ENCODE peak calls at places on chromosomes 12 and 14, in nine cellular contexts. One of them, this sample, is unnamed.

GRCh38 chr14:55789442-55789841 is 209.4 kb downstream of the KTN1 start:
- DNase-seq in cardiac muscle cell: peak; percentile 67
- DNase-seq in upper lobe of right lung: no peak
- DNase-seq in neuronal stem cell: no peak
- DNase-seq in heart left ventricle: no peak
- DNase-seq in CD4-positive, CD25-positive, alpha-beta regulatory T cell: no peak
- DNase-seq in small intestine: no peak
- DNase-seq in heart right ventricle: no peak
- DNase-seq in mammary epithelial cell: no peak
- DNase-seq in this sample: no peak

GRCh38 chr14:61145258-61145902 is 135.8 kb downstream of the TMEM30B start:
- DNase-seq in cardiac muscle cell: peak; percentile 87
- DNase-seq in upper lobe of right lung: no peak
- DNase-seq in neuronal stem cell: no peak
- DNase-seq in heart left ventricle: no peak
- DNase-seq in CD4-positive, CD25-positive, alpha-beta regulatory T cell: no peak
- DNase-seq in small intestine: no peak
- DNase-seq in heart right ventricle: no peak
- DNase-seq in mammary epithelial cell: peak; percentile 82
- DNase-seq in this sample: no peak

GRCh38 chr12:58074259-58074658 is 132.9 kb downstream of the ATP23 start:
- DNase-seq in cardiac muscle cell: no peak
- DNase-seq in upper lobe of right lung: no peak
- DNase-seq in neuronal stem cell: no peak
- DNase-seq in heart left ventricle: no peak
- DNase-seq in CD4-positive, CD25-positive, alpha-beta regulatory T cell: no peak
- DNase-seq in small intestine: peak; percentile 7
- DNase-seq in heart right ventricle: no peak
- DNase-seq in mammary epithelial cell: no peak
- DNase-seq in this sample: no peak

GRCh38 chr12:85979641-85980040 is 105.5 kb downstream of the NTS start:
- DNase-seq in cardiac muscle cell: no peak
- DNase-seq in upper lobe of right lung: no peak
- DNase-seq in neuronal stem cell: no peak
- DNase-seq in heart left ventricle: no peak
- DNase-seq in CD4-positive, CD25-positive, alpha-beta regulatory T cell: no peak
- DNase-seq in small intestine: no peak
- DNase-seq in heart right ventricle: no peak
- DNase-seq in mammary epithelial cell: no peak
- DNase-seq in this sample: no peak

GRCh38 chr12:123265851-123266678 is 5.6 kb downstream of the CDK2AP1 start:
- DNase-seq in cardiac muscle cell: no peak
- DNase-seq in upper lobe of right lung: no peak
- DNase-seq in neuronal stem cell: no peak
- DNase-seq in heart left ventricle: no peak
- DNase-seq in CD4-positive, CD25-positive, alpha-beta regulatory T cell: no peak
- DNase-seq in small intestine: no peak
- DNase-seq in heart right ventricle: no peak
- DNase-seq in mammary epithelial cell: no peak
- DNase-seq in this sample: no peak

GRCh38 chr12:61821381-61821780 is 438.8 kb upstream of the USP15 start:
- DNase-seq in cardiac muscle cell: no peak
- DNase-seq in upper lobe of right lung: no peak
- DNase-seq in neuronal stem cell: no peak
- DNase-seq in heart left ventricle: no peak
- DNase-seq in CD4-positive, CD25-positive, alpha-beta regulatory T cell: no peak
- DNase-seq in small intestine: no peak
- DNase-seq in heart right ventricle: no peak
- DNase-seq in mammary epithelial cell: no peak
- DNase-seq in this sample: no peak

GRCh38 chr14:91464615-91465205 is 45.4 kb downstream of the PPP4R3A start:
- DNase-seq in cardiac muscle cell: no peak
- DNase-seq in upper lobe of right lung: no peak
- DNase-seq in neuronal stem cell: peak; percentile 12
- DNase-seq in heart left ventricle: no peak
- DNase-seq in CD4-positive, CD25-positive, alpha-beta regulatory T cell: no peak
- DNase-seq in small intestine: no peak
- DNase-seq in heart right ventricle: no peak
- DNase-seq in mammary epithelial cell: no peak
- DNase-seq in this sample: no peak

GRCh38 chr12:80713419-80713818 is 3.3 kb upstream of the MYF5 start:
- DNase-seq in cardiac muscle cell: no peak
- DNase-seq in upper lobe of right lung: no peak
- DNase-seq in neuronal stem cell: no peak
- DNase-seq in heart left ventricle: no peak
- DNase-seq in CD4-positive, CD25-positive, alpha-beta regulatory T cell: no peak
- DNase-seq in small intestine: no peak
- DNase-seq in heart right ventricle: no peak
- DNase-seq in mammary epithelial cell: no peak
- DNase-seq in this sample: no peak

GRCh38 chr12:9729082-9729481 is 3.8 kb downstream of the CLECL1 start:
- DNase-seq in cardiac muscle cell: no peak
- DNase-seq in upper lobe of right lung: no peak
- DNase-seq in neuronal stem cell: no peak
- DNase-seq in heart left ventricle: no peak
- DNase-seq in CD4-positive, CD25-positive, alpha-beta regulatory T cell: no peak
- DNase-seq in small intestine: no peak
- DNase-seq in heart right ventricle: no peak
- DNase-seq in mammary epithelial cell: no peak
- DNase-seq in this sample: no peak

DNA sequence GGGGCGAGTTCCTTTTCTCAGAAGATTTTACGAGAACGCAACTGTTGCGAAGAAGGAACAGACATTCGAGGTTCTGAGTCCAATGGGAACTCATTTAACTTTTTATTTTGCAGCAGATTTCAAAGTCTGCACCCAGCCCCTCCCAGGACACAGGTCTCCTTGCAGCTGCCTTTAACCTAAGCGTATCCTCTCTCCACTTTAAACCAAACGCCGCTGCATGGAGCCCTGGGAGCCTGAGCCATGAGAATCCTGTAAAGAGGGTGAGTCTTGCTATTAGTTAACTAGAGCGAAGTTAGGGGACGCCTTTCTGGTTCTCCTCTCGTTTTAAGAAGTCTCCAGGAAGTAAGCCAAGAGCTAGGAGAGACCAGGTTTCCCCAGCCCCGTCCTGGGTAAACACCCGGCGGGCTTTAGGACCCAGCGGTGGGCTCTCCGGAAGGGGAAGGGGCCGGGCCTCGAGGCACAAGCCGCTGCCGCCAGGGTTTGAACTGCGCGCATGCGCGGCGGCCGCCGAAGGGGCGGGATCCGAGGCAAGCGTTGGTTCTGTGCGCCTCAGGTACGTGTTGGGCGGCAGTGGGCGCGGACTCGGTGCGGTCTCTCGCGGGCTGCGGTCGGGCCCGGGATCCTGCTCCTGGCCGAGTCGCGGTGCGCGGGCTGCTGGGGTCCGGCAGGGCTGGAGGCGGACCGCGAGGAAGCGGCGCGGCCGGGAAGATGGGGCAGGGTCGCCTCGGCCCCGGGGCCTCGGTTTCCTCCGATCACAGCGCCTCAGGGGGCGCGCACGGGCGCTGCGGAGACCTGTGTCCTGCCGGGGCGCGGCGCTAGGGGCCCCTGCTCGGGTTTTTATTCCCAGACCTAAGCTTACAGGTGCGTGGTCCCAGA is at the start of gene TDP1:
- DNase-seq in cardiac muscle cell: peak; percentile 97
- DNase-seq in upper lobe of right lung: peak; percentile 97
- DNase-seq in neuronal stem cell: peak; percentile 97
- DNase-seq in heart left ventricle: peak; percentile 95
- DNase-seq in CD4-positive, CD25-positive, alpha-beta regulatory T cell: peak; percentile 98
- DNase-seq in small intestine: peak; percentile 97
- DNase-seq in heart right ventricle: peak; percentile 97
- DNase-seq in mammary epithelial cell: peak; percentile 94
- DNase-seq in this sample: peak; percentile 92
- H3K27ac ChIP-seq in cardiac muscle cell: peak within 1 kb of the TSS; percentile 86
- H3K27ac ChIP-seq in upper lobe of right lung: peak within 1 kb of the TSS; percentile 87
- H3K27ac ChIP-seq in neuronal stem cell: peak within 1 kb of the TSS; percentile 81
- H3K27ac ChIP-seq in heart left ventricle: peak within 1 kb of the TSS; percentile 79
- H3K27ac ChIP-seq in CD4-positive, CD25-positive, alpha-beta regulatory T cell: peak within 1 kb of the TSS; percentile 99
- H3K27ac ChIP-seq in small intestine: peak within 1 kb of the TSS; percentile 98
- H3K27ac ChIP-seq in heart right ventricle: peak within 1 kb of the TSS; percentile 5
- H3K27ac ChIP-seq in mammary epithelial cell: peak within 1 kb of the TSS; percentile 88
- H3K27ac ChIP-seq in this sample: peak within 1 kb of the TSS; percentile 99

GRCh38 chr12:2959508-2960431 is 573 bp downstream of the TEAD4 start:
- DNase-seq in cardiac muscle cell: peak; percentile 66
- DNase-seq in upper lobe of right lung: peak; percentile 82
- DNase-seq in neuronal stem cell: peak; percentile 48
- DNase-seq in heart left ventricle: peak; percentile 86
- DNase-seq in CD4-positive, CD25-positive, alpha-beta regulatory T cell: peak; percentile 8
- DNase-seq in small intestine: peak; percentile 52
- DNase-seq in heart right ventricle: peak; percentile 48
- DNase-seq in mammary epithelial cell: peak; percentile 60
- DNase-seq in this sample: no peak

GRCh38 chr12:2963154-2963759 is 4.1 kb downstream of the TEAD4 start:
- DNase-seq in cardiac muscle cell: no peak
- DNase-seq in upper lobe of right lung: no peak
- DNase-seq in neuronal stem cell: no peak
- DNase-seq in heart left ventricle: peak; percentile 58
- DNase-seq in CD4-positive, CD25-positive, alpha-beta regulatory T cell: no peak
- DNase-seq in small intestine: peak; percentile 76
- DNase-seq in heart right ventricle: no peak
- DNase-seq in mammary epithelial cell: no peak
- DNase-seq in this sample: no peak

GRCh38 chr12:2960432-2960956 is 1.3 kb downstream of the TEAD4 start:
- DNase-seq in cardiac muscle cell: no peak
- DNase-seq in upper lobe of right lung: no peak
- DNase-seq in neuronal stem cell: peak; percentile 20
- DNase-seq in heart left ventricle: no peak
- DNase-seq in CD4-positive, CD25-positive, alpha-beta regulatory T cell: peak; percentile 30
- DNase-seq in small intestine: no peak
- DNase-seq in heart right ventricle: no peak
- DNase-seq in mammary epithelial cell: peak; percentile 45
- DNase-seq in this sample: no peak

GRCh38 chr12:2960996-2961616 is 1.9 kb downstream of the TEAD4 start:
- DNase-seq in cardiac muscle cell: no peak
- DNase-seq in upper lobe of right lung: no peak
- DNase-seq in neuronal stem cell: no peak
- DNase-seq in heart left ventricle: no peak
- DNase-seq in CD4-positive, CD25-positive, alpha-beta regulatory T cell: no peak
- DNase-seq in small intestine: no peak
- DNase-seq in heart right ventricle: no peak
- DNase-seq in mammary epithelial cell: no peak
- DNase-seq in this sample: no peak

GRCh38 chr12:2961705-2962104 is 2.5 kb downstream of the TEAD4 start:
- DNase-seq in cardiac muscle cell: no peak
- DNase-seq in upper lobe of right lung: no peak
- DNase-seq in neuronal stem cell: no peak
- DNase-seq in heart left ventricle: no peak
- DNase-seq in CD4-positive, CD25-positive, alpha-beta regulatory T cell: no peak
- DNase-seq in small intestine: no peak
- DNase-seq in heart right ventricle: no peak
- DNase-seq in mammary epithelial cell: no peak
- DNase-seq in this sample: no peak
- H3K4me3 ChIP-seq in cardiac muscle cell: no peak overlapping the region
- H3K4me3 ChIP-seq in upper lobe of right lung: peak overlapping the region; percentile 62
- H3K4me3 ChIP-seq in neuronal stem cell: no peak overlapping the region
- H3K4me3 ChIP-seq in heart left ventricle: no peak overlapping the region
- H3K4me3 ChIP-seq in CD4-positive, CD25-positive, alpha-beta regulatory T cell: no peak overlapping the region
- H3K4me3 ChIP-seq in small intestine: no peak overlapping the region
- H3K4me3 ChIP-seq in heart right ventricle: no peak overlapping the region
- H3K4me3 ChIP-seq in mammary epithelial cell: no peak overlapping the region
- H3K4me3 ChIP-seq in this sample: no peak overlapping the region

GRCh38 chr14:92584856-92585255 is 71.3 kb downstream of the RIN3 start:
- DNase-seq in cardiac muscle cell: peak; percentile 63
- DNase-seq in upper lobe of right lung: peak; percentile 73
- DNase-seq in neuronal stem cell: no peak
- DNase-seq in heart left ventricle: no peak
- DNase-seq in CD4-positive, CD25-positive, alpha-beta regulatory T cell: no peak
- DNase-seq in small intestine: no peak
- DNase-seq in heart right ventricle: no peak
- DNase-seq in mammary epithelial cell: no peak
- DNase-seq in this sample: no peak
- H3K4me1 ChIP-seq in cardiac muscle cell: no peaks in the 10 kb centered on the region
- H3K4me1 ChIP-seq in upper lobe of right lung: peaks cover 35% of the 10 kb centered on the region
- H3K4me1 ChIP-seq in neuronal stem cell: no peaks in the 10 kb centered on the region
- H3K4me1 ChIP-seq in heart left ventricle: peaks cover 30% of the 10 kb centered on the region
- H3K4me1 ChIP-seq in CD4-positive, CD25-positive, alpha-beta regulatory T cell: peaks cover 34% of the 10 kb centered on the region
- H3K4me1 ChIP-seq in small intestine: no peaks in the 10 kb centered on the region
- H3K4me1 ChIP-seq in heart right ventricle: peaks cover 33% of the 10 kb centered on the region
- H3K4me1 ChIP-seq in mammary epithelial cell: no peaks in the 10 kb centered on the region
- H3K4me1 ChIP-seq in this sample: peaks cover 93% of the 10 kb centered on the region

GRCh38 chr14:98189077-98189476 is 1082.9 kb downstream of the BCL11B start:
- DNase-seq in cardiac muscle cell: no peak
- DNase-seq in upper lobe of right lung: no peak
- DNase-seq in neuronal stem cell: no peak
- DNase-seq in heart left ventricle: no peak
- DNase-seq in CD4-positive, CD25-positive, alpha-beta regulatory T cell: peak; percentile 91
- DNase-seq in small intestine: peak; percentile 20
- DNase-seq in heart right ventricle: no peak
- DNase-seq in mammary epithelial cell: no peak
- DNase-seq in this sample: no peak
- H3K27ac ChIP-seq in cardiac muscle cell: no peak overlapping the region
- H3K27ac ChIP-seq in upper lobe of right lung: peak overlapping the region; percentile 49
- H3K27ac ChIP-seq in neuronal stem cell: no peak overlapping the region
- H3K27ac ChIP-seq in heart left ventricle: no peak overlapping the region
- H3K27ac ChIP-seq in CD4-positive, CD25-positive, alpha-beta regulatory T cell: peak overlapping the region; percentile 87
- H3K27ac ChIP-seq in small intestine: peak overlapping the region; percentile 64
- H3K27ac ChIP-seq in heart right ventricle: no peak overlapping the region
- H3K27ac ChIP-seq in mammary epithelial cell: no peak overlapping the region
- H3K27ac ChIP-seq in this sample: peak overlapping the region; percentile 78

GRCh38 chr12:3201741-3202500 is 124.7 kb downstream of the TSPAN9 start:
- DNase-seq in cardiac muscle cell: peak; percentile 14
- DNase-seq in upper lobe of right lung: no peak
- DNase-seq in neuronal stem cell: no peak
- DNase-seq in heart left ventricle: peak; percentile 61
- DNase-seq in CD4-positive, CD25-positive, alpha-beta regulatory T cell: no peak
- DNase-seq in small intestine: no peak
- DNase-seq in heart right ventricle: no peak
- DNase-seq in mammary epithelial cell: no peak
- DNase-seq in this sample: no peak

GRCh38 chr12:3204143-3204542 is 127.0 kb downstream of the TSPAN9 start:
- DNase-seq in cardiac muscle cell: no peak
- DNase-seq in upper lobe of right lung: no peak
- DNase-seq in neuronal stem cell: no peak
- DNase-seq in heart left ventricle: no peak
- DNase-seq in CD4-positive, CD25-positive, alpha-beta regulatory T cell: no peak
- DNase-seq in small intestine: no peak
- DNase-seq in heart right ventricle: no peak
- DNase-seq in mammary epithelial cell: no peak
- DNase-seq in this sample: no peak

GRCh38 chr12:3202734-3203446 is 125.7 kb downstream of the TSPAN9 start:
- DNase-seq in cardiac muscle cell: peak; percentile 52
- DNase-seq in upper lobe of right lung: peak; percentile 76
- DNase-seq in neuronal stem cell: peak; percentile 66
- DNase-seq in heart left ventricle: no peak
- DNase-seq in CD4-positive, CD25-positive, alpha-beta regulatory T cell: peak; percentile 44
- DNase-seq in small intestine: peak; percentile 37
- DNase-seq in heart right ventricle: peak; percentile 78
- DNase-seq in mammary epithelial cell: peak; percentile 23
- DNase-seq in this sample: peak; percentile 42

GRCh38 chr12:3204716-3205617 is 127.8 kb downstream of the TSPAN9 start:
- DNase-seq in cardiac muscle cell: no peak
- DNase-seq in upper lobe of right lung: no peak
- DNase-seq in neuronal stem cell: no peak
- DNase-seq in heart left ventricle: no peak
- DNase-seq in CD4-positive, CD25-positive, alpha-beta regulatory T cell: no peak
- DNase-seq in small intestine: no peak
- DNase-seq in heart right ventricle: no peak
- DNase-seq in mammary epithelial cell: no peak
- DNase-seq in this sample: no peak

GRCh38 chr12:3203713-3204112 is 126.5 kb downstream of the TSPAN9 start:
- DNase-seq in cardiac muscle cell: no peak
- DNase-seq in upper lobe of right lung: no peak
- DNase-seq in neuronal stem cell: no peak
- DNase-seq in heart left ventricle: no peak
- DNase-seq in CD4-positive, CD25-positive, alpha-beta regulatory T cell: no peak
- DNase-seq in small intestine: no peak
- DNase-seq in heart right ventricle: no peak
- DNase-seq in mammary epithelial cell: peak; percentile 29
- DNase-seq in this sample: no peak
- H3K4me3 ChIP-seq in cardiac muscle cell: no peak overlapping the region
- H3K4me3 ChIP-seq in upper lobe of right lung: no peak overlapping the region
- H3K4me3 ChIP-seq in neuronal stem cell: no peak overlapping the region
- H3K4me3 ChIP-seq in heart left ventricle: peak overlapping the region; percentile 72
- H3K4me3 ChIP-seq in CD4-positive, CD25-positive, alpha-beta regulatory T cell: no peak overlapping the region
- H3K4me3 ChIP-seq in small intestine: no peak overlapping the region
- H3K4me3 ChIP-seq in heart right ventricle: peak overlapping the region; percentile 64
- H3K4me3 ChIP-seq in mammary epithelial cell: no peak overlapping the region
- H3K4me3 ChIP-seq in this sample: no peak overlapping the region